ENCODE peak calls at places on chromosomes 12 and 14, in nine cellular contexts. U is left ventricle myocardium inferior, I is endothelial cell, O is neural crest cell, Q is hepatocyte, V is tibial nerve, B is IMR-90, Y is HCT116, W is AG09319. F is an unnamed sample.

GRCh38 chr14:40096968-40097367 is 664.7 kb upstream of the FBXO33 start:
- DNase-seq in I (no peak), B (no peak), O (no peak), V (no peak), Q (no peak), U (no peak), Y (no peak), W (no peak), F (no peak)

GRCh38 chr14:56808314-56809201 is 1.7 kb downstream of the OTX2 start:
- DNase-seq in V (no peak), W (no peak), O (no peak), U (no peak), Y (no peak), Q (peak; percentile 11), B (no peak), I (peak; percentile 36), F (no peak)

GRCh38 chr12:32502693-32503510 is 103.5 kb downstream of the FGD4 start:
- DNase-seq in W (peak; percentile 69), V (no peak), Q (peak; percentile 25), O (no peak), B (peak; percentile 55), Y (no peak), I (no peak), U (no peak), F (no peak)

GRCh38 chr12:53060721-53061276 is 10.9 kb downstream of the TNS2 start:
- DNase-seq in U (no peak), Y (no peak), B (no peak), Q (peak; percentile 19), I (no peak), W (no peak), V (peak; percentile 27), O (no peak), F (no peak)

GRCh38 chr14:76997257-76997970 is 31.1 kb downstream of the IRF2BPL start:
- DNase-seq in B (peak; percentile 32), W (no peak), O (no peak), Q (no peak), Y (no peak), V (no peak), I (no peak), U (no peak), F (no peak)

GRCh38 chr12:53224268-53224896 is 7.6 kb downstream of the RARG start:
- DNase-seq in I (no peak), Y (no peak), Q (peak; percentile 75), O (no peak), W (no peak), B (no peak), U (no peak), V (no peak), F (no peak)

GRCh38 chr12:15936751-15937150 is 25.6 kb downstream of the DERA start:
- DNase-seq in V (no peak), O (no peak), W (no peak), U (no peak), B (no peak), I (no peak), Y (no peak), Q (no peak), F (no peak)

GRCh38 chr12:116916714-116917114 is 6.0 kb downstream of the FBXW8 start:
- DNase-seq in I (no peak), W (peak; percentile 29), Q (peak; percentile 81), O (no peak), V (no peak), Y (peak; percentile 86), U (no peak), B (peak; percentile 84), F (no peak)

GRCh38 chr12:6567112-6567680 is 895 bp downstream of the NOP2 start:
- DNase-seq in Q (no peak), O (no peak), V (no peak), I (no peak), W (no peak), U (no peak), Y (no peak), B (no peak), F (no peak)

GRCh38 chr12:8668441-8668840 is 5.8 kb upstream of the MFAP5 start:
- DNase-seq in O (no peak), I (no peak), Q (no peak), Y (no peak), W (no peak), U (no peak), V (no peak), B (no peak), F (no peak)

GRCh38 chr12:26746315-26746714 is 86.7 kb downstream of the ITPR2 start:
- DNase-seq in Q (no peak), I (no peak), Y (no peak), V (no peak), W (no peak), U (no peak), B (peak; percentile 84), O (no peak), F (no peak)

GRCh38 chr12:111218499-111218898 is 150.4 kb downstream of the PHETA1 start:
- DNase-seq in W (no peak), Q (no peak), Y (no peak), B (no peak), U (no peak), I (no peak), O (no peak), V (no peak), F (no peak)

GRCh38 chr14:77039285-77040058 is 11.0 kb upstream of the IRF2BPL start:
- DNase-seq in I (no peak), Q (peak; percentile 73), B (peak; percentile 69), V (no peak), Y (no peak), W (peak; percentile 55), U (no peak), O (no peak), F (no peak)

GRCh38 chr14:85234626-85235025 is 295.3 kb upstream of the FLRT2 start:
- DNase-seq in V (no peak), I (no peak), U (no peak), Q (no peak), B (no peak), W (no peak), Y (no peak), O (no peak), F (no peak)

GRCh38 chr12:96489392-96490056 is at the start of gene CFAP54:
- DNase-seq in U (peak; percentile 94), V (peak; percentile 91), Y (peak; percentile 75), O (peak; percentile 94), I (peak; percentile 98), W (peak; percentile 75), B (peak; percentile 89), Q (peak; percentile 96), F (peak; percentile 91)

GRCh38 chr12:126369487-126370463 is 1304.5 kb downstream of the AACS start:
- DNase-seq in I (no peak), B (no peak), Q (no peak), V (no peak), U (no peak), W (peak; percentile 27), O (no peak), Y (no peak), F (no peak)
- TF ChIP-seq CTCF in I (no peak), B (no peak), Q (no peak), V (no peak), U (no peak), W (peak; percentile 45), O (no peak), Y (no peak), F (no peak)

DNA sequence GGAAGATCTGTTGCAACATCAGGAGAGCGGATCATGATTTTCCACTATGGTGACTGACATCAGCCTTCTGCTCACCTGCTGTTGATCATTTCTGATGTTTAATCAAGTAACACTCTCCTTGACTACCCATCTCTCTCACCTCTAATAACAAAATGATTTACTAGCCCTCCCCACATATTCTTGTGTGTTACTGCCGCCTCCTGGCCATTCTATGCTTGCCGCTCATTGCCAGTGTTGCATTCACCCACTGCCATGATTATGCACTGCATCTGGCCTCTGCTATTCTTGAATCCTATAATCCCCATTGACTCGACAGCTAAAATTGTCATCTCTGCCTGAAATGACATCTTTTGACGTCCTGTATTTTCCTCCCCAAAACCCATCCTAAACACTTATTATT is 113.8 kb downstream of the RERGL start:
- DNase-seq in U (no peak), I (peak; percentile 41), V (no peak), W (no peak), Y (no peak), Q (no peak), O (no peak), B (no peak), F (no peak)
- TF ChIP-seq CTCF in U (no peak), I (peak; percentile 32), V (no peak), W (no peak), Y (no peak), Q (peak; percentile 13), O (peak; percentile 55), B (peak; percentile 9), F (no peak)

DNA sequence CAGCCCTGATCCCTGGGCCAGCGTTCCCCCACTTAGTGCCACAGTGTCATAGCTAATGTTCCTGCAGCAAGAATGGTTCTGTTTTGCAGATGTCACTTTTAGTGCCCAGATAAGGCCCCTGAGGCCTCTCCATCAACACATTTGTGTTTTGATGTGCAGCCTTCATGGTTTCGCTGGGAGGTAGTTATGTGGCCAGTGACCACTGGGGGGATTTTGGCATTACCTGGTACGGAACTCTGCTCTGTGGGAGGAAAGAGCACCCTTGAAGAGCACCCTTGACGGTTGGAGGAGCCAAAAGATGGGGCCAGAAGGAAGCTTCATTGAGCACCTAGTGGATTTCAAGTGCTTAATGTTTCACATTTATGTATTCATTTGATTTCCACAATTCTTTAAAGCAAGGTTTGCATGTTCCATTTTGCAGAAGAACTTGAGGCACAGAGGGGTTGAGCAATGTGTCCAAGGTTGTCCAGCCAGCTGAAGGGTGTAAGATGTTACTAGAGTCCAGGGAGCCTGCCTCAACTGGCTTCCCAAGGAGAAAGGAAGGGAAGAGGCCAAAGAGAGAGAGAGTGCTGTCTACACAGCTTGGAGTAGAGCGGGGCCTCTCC is 13.0 kb downstream of the SERPINA11 start:
- DNase-seq in W (no peak), Y (no peak), B (no peak), V (no peak), O (no peak), U (no peak), Q (no peak), I (no peak), F (no peak)
- TF ChIP-seq CTCF in W (no peak), Y (peak; percentile 23), B (no peak), V (no peak), O (no peak), U (no peak), Q (no peak), I (no peak), F (no peak)

GRCh38 chr12:124567673-124568373 is 411 bp upstream of the NCOR2 start:
- DNase-seq in Y (no peak), O (peak; percentile 60), I (peak; percentile 70), U (peak; percentile 97), V (peak; percentile 93), W (peak; percentile 96), Q (peak; percentile 95), B (peak; percentile 94), F (peak; percentile 74)
- TF ChIP-seq CTCF in Y (no peak), O (no peak), I (no peak), U (no peak), V (no peak), W (peak; percentile 19), Q (peak; percentile 17), B (peak; percentile 22), F (no peak)

GRCh38 chr12:72267974-72268373 is 4.2 kb upstream of the TRHDE start:
- DNase-seq in V (no peak), O (no peak), I (no peak), Y (no peak), B (peak; percentile 45), W (no peak), U (no peak), Q (no peak), F (no peak)
- TF ChIP-seq CTCF in V (no peak), O (peak; percentile 34), I (no peak), Y (peak; percentile 39), B (peak; percentile 51), W (peak; percentile 61), U (no peak), Q (peak; percentile 43), F (no peak)